ENCODE peak calls at places on chromosome 12, in seven cellular contexts. One of them, this sample, is unnamed.

GRCh38 chr12:100437038-100437841 is 36.4 kb upstream of the NR1H4 start:
- DNase-seq in B cell: no peak
- DNase-seq in AG20443: no peak
- DNase-seq in activated CD4-positive, alpha-beta T cell treated with anti-CD3 and anti-CD28 coated beads for 24 hours: no peak
- DNase-seq in EL: no peak
- DNase-seq in GM12878: no peak
- DNase-seq in mesothelial cell of epicardium: no peak
- DNase-seq in this sample: no peak

GRCh38 chr12:6827982-6828670 is at the start of gene P3H3:
- DNase-seq in B cell: peak
- DNase-seq in AG20443: peak
- DNase-seq in activated CD4-positive, alpha-beta T cell treated with anti-CD3 and anti-CD28 coated beads for 24 hours: no peak
- DNase-seq in EL: peak
- DNase-seq in GM12878: no peak
- DNase-seq in mesothelial cell of epicardium: no peak
- DNase-seq in this sample: no peak

GRCh38 chr12:64674367-64674922 is 64.2 kb downstream of the RASSF3 start:
- DNase-seq in B cell: no peak
- DNase-seq in AG20443: no peak
- DNase-seq in activated CD4-positive, alpha-beta T cell treated with anti-CD3 and anti-CD28 coated beads for 24 hours: no peak
- DNase-seq in EL: no peak
- DNase-seq in GM12878: no peak
- DNase-seq in mesothelial cell of epicardium: no peak
- DNase-seq in this sample: no peak

GRCh38 chr12:131213896-131214442 is 260.3 kb downstream of the ADGRD1 start:
- DNase-seq in B cell: no peak
- DNase-seq in AG20443: no peak
- DNase-seq in activated CD4-positive, alpha-beta T cell treated with anti-CD3 and anti-CD28 coated beads for 24 hours: no peak
- DNase-seq in EL: no peak
- DNase-seq in GM12878: no peak
- DNase-seq in mesothelial cell of epicardium: no peak
- DNase-seq in this sample: no peak

GRCh38 chr12:78402366-78403134 is 462.0 kb upstream of the SYT1 start:
- DNase-seq in B cell: no peak
- DNase-seq in AG20443: no peak
- DNase-seq in activated CD4-positive, alpha-beta T cell treated with anti-CD3 and anti-CD28 coated beads for 24 hours: no peak
- DNase-seq in EL: no peak
- DNase-seq in GM12878: no peak
- DNase-seq in mesothelial cell of epicardium: no peak
- DNase-seq in this sample: no peak

GRCh38 chr12:2613674-2614073 is 181.1 kb upstream of the FKBP4 start:
- DNase-seq in B cell: no peak
- DNase-seq in AG20443: peak
- DNase-seq in activated CD4-positive, alpha-beta T cell treated with anti-CD3 and anti-CD28 coated beads for 24 hours: peak
- DNase-seq in EL: peak
- DNase-seq in GM12878: peak
- DNase-seq in mesothelial cell of epicardium: no peak
- DNase-seq in this sample: no peak

GRCh38 chr12:3655331-3655900 is 97.5 kb downstream of the CRACR2A start:
- DNase-seq in B cell: no peak
- DNase-seq in AG20443: peak
- DNase-seq in activated CD4-positive, alpha-beta T cell treated with anti-CD3 and anti-CD28 coated beads for 24 hours: no peak
- DNase-seq in EL: peak
- DNase-seq in GM12878: no peak
- DNase-seq in mesothelial cell of epicardium: no peak
- DNase-seq in this sample: no peak

GRCh38 chr12:119843100-119843499 is 34.0 kb downstream of the CIT start:
- DNase-seq in B cell: no peak
- DNase-seq in AG20443: peak
- DNase-seq in activated CD4-positive, alpha-beta T cell treated with anti-CD3 and anti-CD28 coated beads for 24 hours: no peak
- DNase-seq in EL: peak
- DNase-seq in GM12878: no peak
- DNase-seq in mesothelial cell of epicardium: no peak
- DNase-seq in this sample: no peak

GRCh38 chr12:12716845-12717585 is at the start of gene CDKN1B:
- DNase-seq in B cell: peak
- DNase-seq in AG20443: peak
- DNase-seq in activated CD4-positive, alpha-beta T cell treated with anti-CD3 and anti-CD28 coated beads for 24 hours: peak
- DNase-seq in EL: peak
- DNase-seq in GM12878: peak
- DNase-seq in mesothelial cell of epicardium: peak
- DNase-seq in this sample: no peak

GRCh38 chr12:57242691-57243454 is 8.1 kb downstream of the STAC3 start:
- DNase-seq in B cell: peak
- DNase-seq in AG20443: peak
- DNase-seq in activated CD4-positive, alpha-beta T cell treated with anti-CD3 and anti-CD28 coated beads for 24 hours: peak
- DNase-seq in EL: peak
- DNase-seq in GM12878: no peak
- DNase-seq in mesothelial cell of epicardium: peak
- DNase-seq in this sample: no peak